ENCODE peak calls at places on chromosomes 7 and 10, in seven cellular contexts. P, T, A, G, I, V and R are unnamed samples.

GRCh38 chr10:110746254-110746826 is 102.2 kb downstream of the RBM20 start:
- DNase-seq in P (peak), T (peak), A (peak), G (no peak), I (peak), V (peak), R (no peak)

GRCh38 chr10:129770286-129770685 is 193.8 kb downstream of the EBF3 start:
- DNase-seq in P (no peak), T (no peak), A (no peak), G (peak), I (no peak), V (no peak), R (no peak)

GRCh38 chr10:28719789-28720436 is 42.6 kb downstream of the BAMBI start:
- DNase-seq in P (no peak), T (no peak), A (no peak), G (no peak), I (no peak), V (no peak), R (no peak)

GRCh38 chr7:36300696-36301350 is 88.8 kb upstream of the ANLN start:
- DNase-seq in P (no peak), T (peak), A (no peak), G (no peak), I (no peak), V (no peak), R (no peak)

GRCh38 chr10:36425140-36425797 is 700.1 kb upstream of the ANKRD30A start:
- DNase-seq in P (no peak), T (no peak), A (no peak), G (no peak), I (no peak), V (no peak), R (no peak)

GRCh38 chr7:97639036-97639435 is 92.8 kb upstream of the TAC1 start:
- DNase-seq in P (no peak), T (no peak), A (peak), G (no peak), I (no peak), V (no peak), R (no peak)

GRCh38 chr7:137996386-137996851 is 5.5 kb downstream of the CREB3L2 start:
- DNase-seq in P (no peak), T (peak), A (peak), G (no peak), I (no peak), V (no peak), R (peak)

GRCh38 chr10:110170142-110170887 is 37.1 kb upstream of the MXI1 start:
- DNase-seq in P (no peak), T (peak), A (no peak), G (peak), I (no peak), V (no peak), R (no peak)

GRCh38 chr7:151509670-151510333 is 9.9 kb downstream of the RHEB start:
- DNase-seq in P (no peak), T (no peak), A (no peak), G (no peak), I (no peak), V (no peak), R (no peak)

GRCh38 chr7:138243430-138243829 is 167.2 kb downstream of the AKR1D1 start:
- DNase-seq in P (no peak), T (no peak), A (no peak), G (no peak), I (no peak), V (no peak), R (peak)

GRCh38 chr10:4017336-4017735 is 232.3 kb upstream of the KLF6 start:
- DNase-seq in P (no peak), T (no peak), A (no peak), G (no peak), I (no peak), V (no peak), R (no peak)

GRCh38 chr7:100965723-100966541 is 3.4 kb upstream of the MUC12 start:
- DNase-seq in P (peak), T (peak), A (peak), G (no peak), I (no peak), V (peak), R (peak)

GRCh38 chr7:39085590-39086049 is 107.9 kb downstream of the POU6F2 start:
- DNase-seq in P (no peak), T (peak), A (peak), G (no peak), I (no peak), V (no peak), R (no peak)

GRCh38 chr7:116354546-116355422 is 144.4 kb downstream of the TES start:
- DNase-seq in P (no peak), T (peak), A (peak), G (no peak), I (no peak), V (no peak), R (peak)

GRCh38 chr10:21336476-21337170 is 188.9 kb downstream of the SKIDA1 start:
- DNase-seq in P (no peak), T (peak), A (peak), G (no peak), I (no peak), V (no peak), R (peak)

GRCh38 chr10:126049741-126050140 is 153.4 kb downstream of the FANK1 start:
- DNase-seq in P (no peak), T (peak), A (no peak), G (no peak), I (no peak), V (no peak), R (peak)

GRCh38 chr7:112791465-112792168 is 1.4 kb upstream of the TMEM168 start:
- DNase-seq in P (no peak), T (no peak), A (no peak), G (no peak), I (no peak), V (no peak), R (no peak)

GRCh38 chr10:112307631-112308502 is 24.7 kb downstream of the TECTB start:
- DNase-seq in P (peak), T (no peak), A (peak), G (no peak), I (no peak), V (peak), R (no peak)

GRCh38 chr10:66322261-66322660 is 603.6 kb upstream of the LRRTM3 start:
- DNase-seq in P (no peak), T (no peak), A (peak), G (no peak), I (no peak), V (no peak), R (no peak)

GRCh38 chr7:27746978-27747377 is 7.0 kb downstream of the TAX1BP1 start:
- DNase-seq in P (no peak), T (no peak), A (no peak), G (no peak), I (no peak), V (no peak), R (no peak)

GRCh38 chr10:36171546-36171945 is 529.5 kb upstream of the FZD8 start:
- DNase-seq in P (no peak), T (no peak), A (peak), G (no peak), I (no peak), V (no peak), R (no peak)

GRCh38 chr7:157668221-157668883 is 331.5 kb downstream of the DNAJB6 start:
- DNase-seq in P (no peak), T (no peak), A (no peak), G (no peak), I (no peak), V (no peak), R (no peak)

GRCh38 chr10:104130041-104130440 is 8.1 kb downstream of the SFR1 start:
- DNase-seq in P (no peak), T (no peak), A (no peak), G (no peak), I (no peak), V (no peak), R (no peak)

GRCh38 chr10:6037422-6037821 is 24.7 kb downstream of the IL2RA start:
- DNase-seq in P (no peak), T (no peak), A (no peak), G (peak), I (no peak), V (peak), R (no peak)

GRCh38 chr7:15016726-15017125 is 114.2 kb upstream of the DGKB start:
- DNase-seq in P (no peak), T (no peak), A (no peak), G (no peak), I (no peak), V (no peak), R (no peak)

GRCh38 chr7:117143066-117143465 is 179.8 kb downstream of the WNT2 start:
- DNase-seq in P (no peak), T (no peak), A (no peak), G (no peak), I (no peak), V (no peak), R (no peak)

GRCh38 chr10:19302117-19302516 is 253.5 kb downstream of the MALRD1 start:
- DNase-seq in P (no peak), T (no peak), A (peak), G (no peak), I (no peak), V (no peak), R (no peak)

GRCh38 chr10:110637558-110638053 is 6.5 kb upstream of the RBM20 start:
- DNase-seq in P (no peak), T (no peak), A (peak), G (no peak), I (no peak), V (no peak), R (no peak)

GRCh38 chr7:231858-232246 is 39.5 kb downstream of the FAM20C start:
- DNase-seq in P (no peak), T (no peak), A (no peak), G (no peak), I (no peak), V (no peak), R (no peak)

GRCh38 chr10:117972168-117972822 is 74.4 kb downstream of the RAB11FIP2 start:
- DNase-seq in P (no peak), T (no peak), A (no peak), G (no peak), I (no peak), V (no peak), R (no peak)

GRCh38 chr7:105643857-105644256 is 62.6 kb upstream of the EFCAB10 start:
- DNase-seq in P (no peak), T (no peak), A (no peak), G (no peak), I (no peak), V (no peak), R (no peak)

GRCh38 chr7:42947531-42947930 is 15.4 kb downstream of the MRPL32 start:
- DNase-seq in P (no peak), T (no peak), A (no peak), G (no peak), I (no peak), V (no peak), R (no peak)

GRCh38 chr10:119518176-119518575 is 24.3 kb downstream of the RGS10 start:
- DNase-seq in P (peak), T (no peak), A (no peak), G (no peak), I (no peak), V (no peak), R (no peak)

GRCh38 chr10:21961847-21962246 is 41.7 kb downstream of the DNAJC1 start:
- DNase-seq in P (no peak), T (no peak), A (no peak), G (no peak), I (no peak), V (no peak), R (no peak)